ENCODE peak calls at places on chromosomes 16 and 17, in four cellular contexts. Q, P, C and B are unnamed samples.

GRCh38 chr16:52634528-52634927 is 87.6 kb upstream of the TOX3 start:
- DNase-seq in Q (no peak), P (no peak), C (no peak), B (no peak)

GRCh38 chr17:81470944-81471803 is 41.4 kb downstream of the ACTG1 start:
- DNase-seq in Q (no peak), P (peak; percentile 0), C (no peak), B (no peak)

GRCh38 chr17:80475949-80476876 is at the start of gene NPTX1:
- DNase-seq in Q (no peak), P (peak; percentile 83), C (no peak), B (no peak)

GRCh38 chr17:47078801-47079200 is 99.7 kb upstream of the RPRML start:
- DNase-seq in Q (no peak), P (no peak), C (no peak), B (no peak)

GRCh38 chr17:71180801-71181385 is 939.9 kb upstream of the SOX9 start:
- DNase-seq in Q (peak; percentile 75), P (no peak), C (no peak), B (no peak)

GRCh38 chr16:65012357-65012756 is 109.5 kb downstream of the CDH11 start:
- DNase-seq in Q (no peak), P (no peak), C (no peak), B (no peak)

GRCh38 chr16:72959301-72959996 is 88.5 kb downstream of the ZFHX3 start:
- DNase-seq in Q (no peak), P (peak; percentile 79), C (no peak), B (no peak)

GRCh38 chr16:12462690-12463646 is 340.7 kb downstream of the CPPED1 start:
- DNase-seq in Q (no peak), P (no peak), C (no peak), B (no peak)

GRCh38 chr16:74034862-74035261 is 261.8 kb upstream of the PSMD7 start:
- DNase-seq in Q (peak; percentile 11), P (no peak), C (peak; percentile 2), B (no peak)

GRCh38 chr17:80796430-80796861 is 195.2 kb upstream of the CHMP6 start:
- DNase-seq in Q (peak; percentile 44), P (no peak), C (no peak), B (no peak)

GRCh38 chr16:75931043-75931442 is 204.8 kb upstream of the CPHXL start:
- DNase-seq in Q (no peak), P (no peak), C (no peak), B (no peak)

GRCh38 chr17:75605790-75606189 is 18.2 kb downstream of the MYO15B start:
- DNase-seq in Q (no peak), P (peak; percentile 76), C (no peak), B (no peak)

GRCh38 chr16:56480776-56481467 is 29.6 kb downstream of the OGFOD1 start:
- DNase-seq in Q (no peak), P (no peak), C (no peak), B (no peak)

GRCh38 chr17:74163271-74163821 is 40.1 kb upstream of the RPL38 start:
- DNase-seq in Q (no peak), P (no peak), C (no peak), B (no peak)

GRCh38 chr17:62809656-62810055 is 1.5 kb upstream of the MARCHF10 start:
- DNase-seq in Q (no peak), P (no peak), C (no peak), B (no peak)

GRCh38 chr17:17724991-17725852 is 44.0 kb downstream of the RAI1 start:
- DNase-seq in Q (no peak), P (no peak), C (no peak), B (no peak)

GRCh38 chr16:81313731-81314602 is 795 bp upstream of the GAN start:
- DNase-seq in Q (no peak), P (no peak), C (no peak), B (no peak)

GRCh38 chr16:9297437-9298113 is 206.1 kb downstream of the HAPSTR1 start:
- DNase-seq in Q (no peak), P (no peak), C (no peak), B (no peak)

GRCh38 chr17:48491527-48492273 is 39.1 kb downstream of the HOXB1 start:
- DNase-seq in Q (no peak), P (no peak), C (no peak), B (no peak)

GRCh38 chr16:59047114-59047513 is 313.0 kb upstream of the GOT2 start:
- DNase-seq in Q (no peak), P (no peak), C (no peak), B (no peak)

GRCh38 chr17:76951375-76951905 is 83.2 kb downstream of the MGAT5B start:
- DNase-seq in Q (no peak), P (no peak), C (no peak), B (no peak)

GRCh38 chr16:86697715-86698114 is 119.4 kb downstream of the FOXL1 start:
- DNase-seq in Q (no peak), P (no peak), C (no peak), B (no peak)

GRCh38 chr17:79438936-79439335 is 171.9 kb downstream of the RBFOX3 start:
- DNase-seq in Q (no peak), P (no peak), C (no peak), B (no peak)

GRCh38 chr17:47165137-47165536 is 24.0 kb downstream of the CDC27 start:
- DNase-seq in Q (no peak), P (no peak), C (no peak), B (no peak)

GRCh38 chr16:87414251-87414680 is 22.1 kb downstream of the MAP1LC3B start:
- DNase-seq in Q (no peak), P (peak; percentile 83), C (no peak), B (no peak)

DNA sequence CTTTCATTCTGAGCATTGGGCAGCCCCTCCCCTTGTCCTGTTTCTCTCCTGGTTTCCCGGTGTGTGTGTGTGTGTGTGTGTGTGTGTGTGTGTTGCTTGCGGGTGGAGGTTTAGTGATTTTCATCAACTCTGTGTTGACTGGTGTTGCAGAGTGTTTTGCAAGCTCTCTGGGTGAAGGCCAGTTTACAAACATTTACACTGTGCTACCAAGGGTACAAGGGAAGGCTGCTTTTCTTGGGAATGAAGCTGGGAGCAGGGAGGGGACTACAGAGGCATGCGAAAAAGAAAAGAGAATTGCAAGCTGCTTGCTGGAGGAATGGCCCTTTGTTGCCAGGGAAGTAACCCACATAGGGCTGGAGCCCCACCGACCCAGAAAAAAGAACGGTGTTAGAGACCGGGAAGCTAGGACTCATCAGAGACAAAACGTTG is 29.6 kb downstream of the HS3ST3B1 start:
- DNase-seq in Q (peak; percentile 12), P (no peak), C (no peak), B (no peak)
- H3K27me3 ChIP-seq in Q (no peaks in the 10 kb centered on the region), P (no peaks in the 10 kb centered on the region), C (no peaks in the 10 kb centered on the region), B (no peaks in the 10 kb centered on the region)

DNA sequence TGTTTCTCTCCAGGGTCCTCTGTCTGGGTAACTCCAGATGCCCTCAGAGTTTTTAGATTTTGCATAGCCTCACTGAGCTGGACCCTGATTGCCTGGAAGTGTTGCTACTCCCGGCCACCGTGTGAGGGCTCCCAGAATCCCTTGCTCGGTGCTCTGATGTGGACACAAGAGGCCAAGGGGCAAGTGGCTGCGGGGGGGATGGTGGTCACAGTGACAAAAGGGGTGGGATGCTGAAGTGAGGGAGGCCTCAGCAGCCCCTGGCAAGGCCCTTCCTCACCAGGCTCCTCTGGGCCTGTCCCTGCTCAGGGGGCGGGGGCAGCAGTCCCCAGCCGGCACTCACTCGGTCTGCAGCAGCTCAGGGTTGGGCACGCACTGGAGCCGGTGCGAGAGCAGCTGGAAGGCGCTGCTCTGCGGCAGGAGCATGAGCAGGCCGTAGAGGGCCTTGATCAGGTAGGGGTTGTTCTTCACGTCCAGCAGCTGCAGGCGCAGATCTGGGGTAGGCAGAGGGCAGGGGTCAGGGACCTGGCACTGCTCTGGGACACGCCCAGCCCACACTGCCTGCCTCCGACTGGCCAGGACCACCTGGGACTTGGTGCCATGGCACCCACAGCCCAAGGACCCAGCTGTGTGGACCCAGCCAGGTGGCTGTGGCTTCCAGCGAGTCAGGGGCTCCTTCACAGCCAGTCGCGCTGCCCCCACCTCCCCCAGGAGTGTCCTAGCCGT is 6.8 kb upstream of the MTSS2 start:
- DNase-seq in Q (no peak), P (peak; percentile 71), C (no peak), B (no peak)
- H3K27ac ChIP-seq in Q (peak overlapping the region; percentile 95), P (peak overlapping the region; percentile 89), C (peak overlapping the region; percentile 48), B (no peak overlapping the region)

GRCh38 chr17:44917456-44917855 is 2.2 kb upstream of the GFAP start:
- DNase-seq in Q (no peak), P (no peak), C (no peak), B (no peak)

GRCh38 chr17:44918006-44918405 is 2.7 kb upstream of the GFAP start:
- DNase-seq in Q (no peak), P (no peak), C (no peak), B (no peak)

GRCh38 chr17:44915727-44916058 is 393 bp upstream of the GFAP start:
- DNase-seq in Q (no peak), P (no peak), C (no peak), B (no peak)

GRCh38 chr17:44916059-44916780 is 920 bp upstream of the GFAP start:
- DNase-seq in Q (no peak), P (no peak), C (no peak), B (no peak)

DNA sequence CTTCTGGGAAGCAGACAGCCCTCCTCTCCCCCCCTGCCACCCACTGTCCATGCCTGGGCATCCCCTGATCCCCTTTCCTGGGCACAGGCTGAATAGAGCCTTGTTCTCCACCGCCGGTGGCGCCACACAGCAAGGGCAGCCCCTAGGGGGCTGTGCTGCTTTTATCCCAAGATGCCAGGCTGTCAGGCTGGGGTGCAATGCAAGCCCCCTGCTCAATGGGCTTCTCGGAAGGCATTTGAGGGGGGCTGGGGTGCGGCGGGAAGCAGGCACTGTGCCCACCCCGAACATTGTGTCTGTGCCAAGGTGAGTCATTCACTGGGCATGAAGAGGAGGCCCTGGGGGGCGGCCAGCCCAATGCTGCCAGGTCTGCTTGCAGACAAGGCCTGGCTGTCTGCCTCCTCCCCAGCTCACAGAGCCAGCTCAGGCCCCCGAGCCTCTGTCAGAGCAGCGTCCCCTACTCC is 1.5 kb upstream of the GFAP start:
- DNase-seq in Q (peak; percentile 28), P (no peak), C (no peak), B (no peak)
- TF ChIP-seq CTCF in Q (no peak), P (no peak), C (no peak), B (no peak)

GRCh38 chr17:7444682-7445010 is 215 bp upstream of the CHRNB1 start:
- DNase-seq in Q (no peak), P (no peak), C (no peak), B (no peak)

GRCh38 chr17:7442142-7442541 is 2.7 kb upstream of the CHRNB1 start:
- DNase-seq in Q (no peak), P (no peak), C (no peak), B (no peak)

GRCh38 chr17:7441202-7441705 is 1.9 kb downstream of the FGF11 start:
- DNase-seq in Q (no peak), P (no peak), C (no peak), B (no peak)

GRCh38 chr17:7445011-7445927 is at the start of gene CHRNB1:
- DNase-seq in Q (peak; percentile 91), P (peak; percentile 93), C (no peak), B (peak; percentile 38)

GRCh38 chr17:7443499-7444485 is 1.1 kb upstream of the CHRNB1 start:
- DNase-seq in Q (no peak), P (no peak), C (no peak), B (no peak)
- H3K27me3 ChIP-seq in Q (peaks cover 74% of the 10 kb centered on the region), P (no peaks in the 10 kb centered on the region), C (no peaks in the 10 kb centered on the region), B (peaks cover 85% of the 10 kb centered on the region)

DNA sequence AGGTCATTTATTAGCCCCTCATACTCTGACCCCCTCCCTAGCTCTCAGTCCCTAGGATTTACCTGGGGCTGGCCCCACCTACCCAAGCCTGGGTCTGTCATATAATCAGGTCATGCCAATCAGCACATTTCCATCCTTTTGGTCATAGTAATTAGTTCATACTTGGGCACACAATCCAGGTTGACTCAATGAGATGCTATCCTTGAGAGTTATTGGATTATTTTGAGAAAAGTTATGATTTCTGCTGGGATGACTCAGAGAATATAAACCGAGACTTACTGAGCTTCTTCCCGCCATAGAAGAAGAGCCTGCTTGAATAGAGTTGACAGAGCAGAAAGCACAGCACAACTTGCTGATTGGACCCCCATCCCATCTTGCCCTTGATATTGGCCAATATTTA is 331.5 kb downstream of the CBLN1 start:
- DNase-seq in Q (no peak), P (no peak), C (no peak), B (no peak)
- H3K27ac ChIP-seq in Q (no peak overlapping the region), P (no peak overlapping the region), C (no peak overlapping the region), B (no peak overlapping the region)